ENCODE peak calls at places on chromosomes 7 and 10, in nine cellular contexts. J, M, F, E, S, Q, P, O and X are unnamed samples.

GRCh38 chr10:114850126-114850525 is 28.5 kb downstream of the FHIP2A start:
- DNase-seq in J (no peak), M (no peak), F (no peak), E (no peak), S (no peak), Q (no peak), P (no peak), O (no peak), X (no peak)

GRCh38 chr7:77690289-77690688 is 6.0 kb upstream of the RSBN1L start:
- DNase-seq in J (no peak), M (no peak), F (no peak), E (no peak), S (no peak), Q (no peak), P (no peak), O (no peak), X (no peak)

GRCh38 chr7:93228302-93228701 is 2.0 kb upstream of the HEPACAM2 start:
- DNase-seq in J (no peak), M (no peak), F (peak), E (peak), S (peak), Q (no peak), P (peak), O (peak), X (peak)

GRCh38 chr10:13054844-13055243 is 45.1 kb upstream of the OPTN start:
- DNase-seq in J (no peak), M (no peak), F (no peak), E (no peak), S (no peak), Q (no peak), P (no peak), O (no peak), X (no peak)

GRCh38 chr7:44073664-44074348 is 8.4 kb upstream of the PGAM2 start:
- DNase-seq in J (peak), M (no peak), F (no peak), E (peak), S (no peak), Q (peak), P (no peak), O (no peak), X (no peak)

GRCh38 chr7:31146026-31146425 is 93.9 kb downstream of the ADCYAP1R1 start:
- DNase-seq in J (no peak), M (no peak), F (no peak), E (no peak), S (no peak), Q (no peak), P (no peak), O (no peak), X (no peak)

GRCh38 chr7:131231381-131232220 is 96.1 kb upstream of the MKLN1 start:
- DNase-seq in J (peak), M (no peak), F (no peak), E (peak), S (peak), Q (no peak), P (peak), O (no peak), X (no peak)

GRCh38 chr10:48463318-48464003 is 141.4 kb downstream of the ARHGAP22 start:
- DNase-seq in J (no peak), M (peak), F (peak), E (no peak), S (no peak), Q (peak), P (no peak), O (no peak), X (no peak)

GRCh38 chr7:19665399-19666008 is 43.3 kb downstream of the POLR1F start:
- DNase-seq in J (no peak), M (no peak), F (peak), E (peak), S (no peak), Q (no peak), P (peak), O (no peak), X (no peak)

GRCh38 chr7:81190997-81191747 is 272.3 kb upstream of the SEMA3C start:
- DNase-seq in J (no peak), M (no peak), F (no peak), E (peak), S (no peak), Q (no peak), P (no peak), O (peak), X (no peak)

GRCh38 chr10:34474060-34474376 is 341.1 kb downstream of the PARD3 start:
- DNase-seq in J (no peak), M (no peak), F (no peak), E (peak), S (no peak), Q (no peak), P (no peak), O (no peak), X (no peak)

GRCh38 chr10:104844073-104844472 is 203.0 kb downstream of the SORCS3 start:
- DNase-seq in J (no peak), M (no peak), F (no peak), E (no peak), S (no peak), Q (no peak), P (peak), O (no peak), X (no peak)

GRCh38 chr10:23081156-23081833 is 14.1 kb upstream of the MSRB2 start:
- DNase-seq in J (no peak), M (peak), F (no peak), E (peak), S (no peak), Q (no peak), P (no peak), O (no peak), X (no peak)

GRCh38 chr7:44064791-44065430 is 456 bp downstream of the PGAM2 start:
- DNase-seq in J (no peak), M (peak), F (no peak), E (no peak), S (no peak), Q (peak), P (no peak), O (no peak), X (no peak)

GRCh38 chr7:107689553-107689952 is 28.9 kb downstream of the SLC26A4 start:
- DNase-seq in J (no peak), M (no peak), F (no peak), E (no peak), S (no peak), Q (no peak), P (no peak), O (no peak), X (no peak)

GRCh38 chr10:22087365-22087738 is 83.8 kb upstream of the DNAJC1 start:
- DNase-seq in J (no peak), M (no peak), F (no peak), E (no peak), S (no peak), Q (no peak), P (no peak), O (no peak), X (no peak)

GRCh38 chr10:97422921-97423420 is 3.0 kb upstream of the PGAM1 start:
- DNase-seq in J (no peak), M (no peak), F (no peak), E (peak), S (peak), Q (no peak), P (no peak), O (no peak), X (peak)

GRCh38 chr10:63883861-63884260 is 362.7 kb downstream of the REEP3 start:
- DNase-seq in J (no peak), M (no peak), F (no peak), E (no peak), S (no peak), Q (no peak), P (no peak), O (no peak), X (no peak)
- H3K4me3 ChIP-seq in J (no peak), M (no peak), F (no peak), E (no peak), S (no peak), Q (no peak), P (no peak), O (no peak), X (no peak)

GRCh38 chr10:15461353-15462108 is 90.4 kb upstream of the FAM171A1 start:
- DNase-seq in J (peak), M (peak), F (no peak), E (peak), S (peak), Q (no peak), P (no peak), O (no peak), X (peak)
- TF ChIP-seq CTCF in J (peak), M (peak), F (peak), E (peak), S (peak), Q (no peak), P (no peak), O (peak), X (peak)

GRCh38 chr7:28661826-28662225 is 249.5 kb downstream of the CREB5 start:
- DNase-seq in J (no peak), M (no peak), F (no peak), E (no peak), S (no peak), Q (no peak), P (no peak), O (no peak), X (no peak)
- H3K4me3 ChIP-seq in J (no peak), M (no peak), F (no peak), E (no peak), S (no peak), Q (no peak), P (no peak), O (no peak), X (no peak)

GRCh38 chr7:99531354-99531765 is 20.6 kb downstream of the FAM200A start:
- DNase-seq in J (no peak), M (no peak), F (no peak), E (peak), S (no peak), Q (no peak), P (no peak), O (no peak), X (no peak)

GRCh38 chr7:99521399-99521798 is 16.9 kb downstream of the ZKSCAN5 start:
- DNase-seq in J (no peak), M (no peak), F (no peak), E (no peak), S (no peak), Q (no peak), P (no peak), O (no peak), X (no peak)

DNA sequence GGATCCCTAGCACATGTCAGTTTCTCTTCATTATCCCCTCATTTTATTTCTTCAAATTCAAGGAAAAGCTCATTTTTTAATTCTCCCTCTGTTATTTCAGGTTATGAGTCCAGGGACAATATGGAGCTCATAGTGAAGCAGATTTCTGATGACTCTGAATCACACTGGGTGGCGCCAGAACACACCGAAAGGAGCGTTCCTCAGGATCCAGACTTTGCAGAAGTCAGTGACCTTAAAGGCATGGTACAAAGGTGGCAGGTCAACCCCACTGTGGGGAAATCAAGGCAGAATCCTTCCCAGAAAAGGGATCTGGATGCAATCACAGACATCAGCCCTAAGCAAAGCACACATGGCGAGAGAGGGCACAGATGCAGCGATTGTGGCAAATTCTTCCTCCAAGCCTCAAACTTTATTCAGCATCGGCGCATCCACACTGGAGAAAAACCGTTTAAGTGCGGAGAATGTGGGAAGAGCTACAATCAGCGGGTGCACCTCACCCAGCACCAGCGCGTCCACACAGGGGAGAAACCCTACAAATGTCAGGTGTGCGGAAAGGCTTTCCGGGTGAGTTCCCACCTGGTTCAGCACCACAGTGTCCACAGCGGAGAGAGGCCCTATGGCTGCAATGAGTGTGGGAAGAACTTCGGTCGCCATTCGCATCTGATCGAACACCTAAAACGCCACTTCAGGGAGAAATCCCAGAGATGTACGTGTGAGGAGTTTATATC is 21.4 kb downstream of the ZKSCAN5 start:
- DNase-seq in J (no peak), M (peak), F (peak), E (no peak), S (no peak), Q (no peak), P (no peak), O (no peak), X (no peak)
- TF ChIP-seq CTCF in J (no peak), M (peak), F (peak), E (no peak), S (peak), Q (no peak), P (peak), O (no peak), X (peak)

DNA sequence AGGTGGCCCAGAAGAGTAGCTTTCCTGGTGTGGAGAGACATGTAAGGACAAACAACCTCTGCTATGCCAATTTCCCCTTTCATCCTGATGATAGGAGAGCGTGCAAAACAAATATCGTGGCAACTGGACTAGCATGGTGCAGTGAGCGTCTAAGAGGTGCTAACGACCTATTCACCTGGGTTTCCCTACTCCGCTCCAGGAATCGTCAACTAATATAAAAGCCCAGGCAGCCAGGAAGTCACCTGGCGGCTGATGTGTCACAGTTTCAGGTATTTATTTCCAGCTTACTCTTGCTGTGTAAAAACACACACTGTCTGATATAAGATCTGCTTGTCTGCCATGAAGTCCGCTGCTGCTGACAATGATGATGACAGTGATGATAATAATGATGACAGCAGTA is 56.5 kb upstream of the EFCAB10 start:
- DNase-seq in J (no peak), M (no peak), F (no peak), E (no peak), S (no peak), Q (no peak), P (no peak), O (no peak), X (no peak)
- H3K4me3 ChIP-seq in J (no peak), M (no peak), F (no peak), E (no peak), S (no peak), Q (no peak), P (no peak), O (no peak), X (no peak)

GRCh38 chr10:128529225-128529624 is 403.0 kb upstream of the MKI67 start:
- DNase-seq in J (no peak), M (no peak), F (no peak), E (no peak), S (no peak), Q (no peak), P (no peak), O (no peak), X (no peak)

GRCh38 chr10:128528781-128529180 is 402.6 kb upstream of the MKI67 start:
- DNase-seq in J (no peak), M (no peak), F (no peak), E (no peak), S (no peak), Q (no peak), P (no peak), O (no peak), X (no peak)

GRCh38 chr10:128526793-128527375 is 400.7 kb upstream of the MKI67 start:
- DNase-seq in J (no peak), M (no peak), F (peak), E (no peak), S (no peak), Q (no peak), P (no peak), O (no peak), X (no peak)

GRCh38 chr10:128527730-128528129 is 401.5 kb upstream of the MKI67 start:
- DNase-seq in J (no peak), M (no peak), F (no peak), E (no peak), S (no peak), Q (no peak), P (no peak), O (no peak), X (no peak)

DNA sequence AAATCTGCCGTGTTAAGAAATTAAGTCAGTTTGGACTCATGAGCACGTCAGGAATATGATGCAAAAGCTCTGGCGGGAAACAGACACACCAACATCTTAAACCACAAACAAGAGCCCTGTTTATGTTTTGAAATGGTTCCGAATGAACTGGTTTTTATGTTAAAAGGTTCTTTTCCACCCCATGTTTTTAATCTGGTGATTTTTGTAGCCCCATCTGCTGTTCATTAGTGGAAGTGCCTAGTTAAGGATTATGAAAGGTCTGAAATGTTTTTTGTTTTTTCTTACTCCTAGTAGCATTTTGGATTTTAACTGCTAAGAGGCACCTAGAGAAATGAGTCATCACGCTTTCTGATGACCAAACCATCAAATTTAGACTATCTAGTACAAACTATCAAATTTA is 404.1 kb upstream of the MKI67 start:
- DNase-seq in J (no peak), M (no peak), F (no peak), E (no peak), S (no peak), Q (no peak), P (peak), O (peak), X (no peak)
- TF ChIP-seq CTCF in J (peak), M (peak), F (peak), E (no peak), S (peak), Q (peak), P (peak), O (peak), X (no peak)

DNA sequence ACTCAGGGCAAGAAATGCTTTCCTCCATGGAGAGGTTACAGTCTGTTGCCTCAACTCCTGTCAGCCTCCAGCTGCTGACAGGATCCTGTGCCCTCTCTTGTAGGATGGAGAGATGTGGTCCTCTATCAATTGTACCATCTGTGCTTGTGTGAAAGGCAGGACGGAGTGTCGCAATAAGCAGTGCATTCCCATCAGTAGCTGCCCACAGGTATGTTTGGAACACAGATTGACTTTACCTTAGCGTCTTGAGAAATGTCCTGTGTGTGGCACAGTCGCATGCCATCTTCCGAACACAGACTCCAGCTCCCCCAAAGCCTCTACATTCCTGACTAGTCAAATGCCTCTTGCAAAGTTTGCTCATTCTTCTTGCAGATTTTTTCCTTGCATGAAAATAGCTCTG is 152.6 kb downstream of the BMPER start:
- DNase-seq in J (no peak), M (no peak), F (no peak), E (no peak), S (no peak), Q (no peak), P (no peak), O (no peak), X (no peak)
- H3K4me3 ChIP-seq in J (no peak), M (no peak), F (no peak), E (no peak), S (no peak), Q (no peak), P (no peak), O (no peak), X (no peak)

GRCh38 chr7:38463277-38464224 is 167.6 kb downstream of the AMPH start:
- DNase-seq in J (peak), M (no peak), F (no peak), E (peak), S (peak), Q (no peak), P (peak), O (no peak), X (peak)

GRCh38 chr7:38462819-38463218 is 168.4 kb downstream of the AMPH start:
- DNase-seq in J (no peak), M (no peak), F (no peak), E (no peak), S (no peak), Q (no peak), P (no peak), O (no peak), X (no peak)

GRCh38 chr7:38465946-38466345 is 165.2 kb downstream of the AMPH start:
- DNase-seq in J (no peak), M (no peak), F (no peak), E (peak), S (no peak), Q (no peak), P (no peak), O (no peak), X (no peak)

DNA sequence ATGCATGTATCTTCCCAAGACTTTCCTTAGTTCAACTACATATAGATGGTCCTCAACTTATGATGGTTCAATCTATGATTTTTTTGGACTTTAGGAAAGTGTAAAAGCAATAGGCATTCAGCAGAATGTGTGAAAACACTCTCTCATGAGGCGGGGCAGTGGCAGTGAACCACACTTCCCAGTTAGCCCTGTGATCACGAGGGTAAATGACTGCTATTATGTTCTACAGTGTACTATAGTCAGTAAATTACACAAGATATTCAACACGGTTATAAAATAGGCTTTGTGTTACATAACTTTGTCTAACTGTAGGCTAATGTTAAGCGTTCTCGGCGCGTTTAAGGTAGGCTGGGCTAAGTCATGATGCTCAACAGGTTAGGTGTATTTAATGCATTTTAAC is 169.3 kb downstream of the AMPH start:
- DNase-seq in J (no peak), M (no peak), F (no peak), E (no peak), S (no peak), Q (no peak), P (no peak), O (no peak), X (no peak)
- TF ChIP-seq CTCF in J (no peak), M (no peak), F (no peak), E (no peak), S (no peak), Q (no peak), P (no peak), O (no peak), X (no peak)

GRCh38 chr10:75408512-75408881 is 6.9 kb upstream of the ZNF503 start:
- DNase-seq in J (peak), M (no peak), F (peak), E (no peak), S (no peak), Q (no peak), P (no peak), O (no peak), X (no peak)

GRCh38 chr10:75406158-75407065 is 4.8 kb upstream of the ZNF503 start:
- DNase-seq in J (no peak), M (no peak), F (peak), E (no peak), S (no peak), Q (no peak), P (no peak), O (no peak), X (no peak)

GRCh38 chr10:75405201-75406143 is 3.9 kb upstream of the ZNF503 start:
- DNase-seq in J (no peak), M (peak), F (peak), E (peak), S (no peak), Q (no peak), P (no peak), O (no peak), X (no peak)

GRCh38 chr10:75407716-75408511 is 6.3 kb upstream of the ZNF503 start:
- DNase-seq in J (peak), M (no peak), F (peak), E (peak), S (no peak), Q (no peak), P (no peak), O (no peak), X (no peak)

GRCh38 chr10:75407296-75407715 is 5.7 kb upstream of the ZNF503 start:
- DNase-seq in J (no peak), M (no peak), F (peak), E (no peak), S (no peak), Q (no peak), P (no peak), O (no peak), X (no peak)
- H3K4me3 ChIP-seq in J (peak), M (no peak), F (peak), E (no peak), S (no peak), Q (peak), P (peak), O (peak), X (no peak)